ENCODE peak calls at places on chromosomes 13 and 19, in eight cellular contexts. X, J, I, N, V, R, P and F are unnamed samples.
A peak's percentile ranks its signal among the peaks of the same experiment; 100 is the strongest.

GRCh38 chr19:54316746-54317107 is 3.8 kb upstream of the LILRA5 start:
- DNase-seq in P (no peak), X (no peak), I (no peak), J (no peak), R (no peak), V (peak; percentile 10), N (no peak), F (no peak)

GRCh38 chr19:49833594-49833993 is 15.5 kb downstream of the MED25 start:
- DNase-seq in I (no peak), X (no peak), V (no peak), P (no peak), R (no peak), N (no peak), J (no peak), F (no peak)

GRCh38 chr19:8459520-8460260 is 14.9 kb downstream of the HNRNPM start:
- DNase-seq in I (no peak), N (peak; percentile 77), R (no peak), V (no peak), J (no peak), P (no peak), X (no peak), F (no peak)

GRCh38 chr13:94858856-94859811 is 146.8 kb upstream of the SOX21 start:
- DNase-seq in J (no peak), R (no peak), P (no peak), V (no peak), N (peak; percentile 16), I (no peak), X (no peak), F (peak; percentile 50)

GRCh38 chr13:112067871-112068305 is 939 bp downstream of the SOX1 start:
- DNase-seq in X (no peak), P (no peak), N (no peak), I (peak; percentile 39), R (peak; percentile 34), V (peak; percentile 78), J (no peak), F (no peak)

GRCh38 chr13:51825681-51826254 is 19.2 kb downstream of the TMEM272 start:
- DNase-seq in J (no peak), N (no peak), I (no peak), V (no peak), R (no peak), P (no peak), X (no peak), F (no peak)

GRCh38 chr19:39946532-39946931 is 12.1 kb upstream of the FCGBP start:
- DNase-seq in N (no peak), P (no peak), X (no peak), J (no peak), R (no peak), V (no peak), I (no peak), F (no peak)

GRCh38 chr13:30153871-30154426 is 153.4 kb downstream of the KATNAL1 start:
- DNase-seq in P (peak; percentile 51), V (no peak), I (no peak), N (no peak), X (no peak), R (peak; percentile 61), J (peak; percentile 18), F (no peak)

GRCh38 chr13:107276936-107277335 is 709.0 kb upstream of the ARGLU1 start:
- DNase-seq in X (no peak), P (no peak), V (no peak), I (no peak), N (no peak), R (no peak), J (no peak), F (no peak)

GRCh38 chr19:1747285-1748114 is 5.8 kb upstream of the ONECUT3 start:
- DNase-seq in I (no peak), J (peak; percentile 93), N (peak; percentile 77), V (no peak), X (no peak), P (no peak), R (no peak), F (peak; percentile 63)

GRCh38 chr19:756232-756631 is 5.3 kb downstream of the MISP start:
- DNase-seq in I (no peak), X (no peak), P (no peak), V (no peak), J (peak; percentile 46), N (peak; percentile 62), R (no peak), F (no peak)